ENCODE peak calls at places on chromosomes 16 and 17, in nine cellular contexts. D is AG10803, I is activated B cell treated with CpG ODN at 0.5 μM for 24 hours, T is GM13977, L is type B pancreatic cell, V is GM10248, H is mucosa of descending colon, O is BJ, B is fibroblast of lung. E is an unnamed sample.

GRCh38 chr17:30074726-30075125 is 41.9 kb upstream of the NSRP1 start:
- DNase-seq in D (no peak), B (no peak), L (no peak), T (no peak), H (no peak), O (no peak), I (no peak), V (no peak), E (no peak)

GRCh38 chr17:83082899-83083367 is 3.5 kb downstream of the METRNL start:
- DNase-seq in T (no peak), I (no peak), V (no peak), D (no peak), H (peak), L (no peak), O (no peak), B (no peak), E (no peak)

GRCh38 chr16:87694441-87695125 is 71.2 kb downstream of the KLHDC4 start:
- DNase-seq in B (no peak), D (no peak), H (no peak), O (no peak), V (no peak), I (no peak), L (no peak), T (no peak), E (no peak)

GRCh38 chr17:50117202-50118040 is 12.5 kb downstream of the SAMD14 start:
- DNase-seq in B (peak), H (peak), V (peak), T (peak), I (peak), D (peak), L (no peak), O (no peak), E (peak)

GRCh38 chr16:75264999-75265910 is 13.8 kb upstream of the BCAR1 start:
- DNase-seq in T (no peak), H (peak), B (no peak), I (peak), L (peak), D (no peak), O (no peak), V (peak), E (peak)

GRCh38 chr16:15658556-15658955 is 8.5 kb downstream of the NDE1 start:
- DNase-seq in L (no peak), D (no peak), B (no peak), O (no peak), V (no peak), H (no peak), I (no peak), T (no peak), E (no peak)

GRCh38 chr17:50426814-50427787 is 1.1 kb downstream of the ACSF2 start:
- DNase-seq in I (peak), V (peak), D (peak), B (peak), L (no peak), O (no peak), T (peak), H (peak), E (peak)

GRCh38 chr17:1058423-1059130 is 61.6 kb downstream of the TIMM22 start:
- DNase-seq in D (peak), I (no peak), L (no peak), O (no peak), H (peak), T (peak), B (peak), V (peak), E (peak)

GRCh38 chr17:47279062-47279801 is 25.6 kb downstream of the ITGB3 start:
- DNase-seq in O (peak), I (peak), T (peak), V (peak), D (peak), H (no peak), B (peak), L (no peak), E (peak)

GRCh38 chr16:71467810-71468209 is 5.8 kb upstream of the ZNF23 start:
- DNase-seq in O (no peak), V (peak), T (peak), B (peak), D (no peak), H (peak), I (no peak), L (no peak), E (no peak)

GRCh38 chr17:64087252-64088005 is 42.5 kb downstream of the ERN1 start:
- DNase-seq in H (no peak), V (no peak), D (no peak), B (no peak), O (no peak), T (no peak), I (no peak), L (no peak), E (no peak)

DNA sequence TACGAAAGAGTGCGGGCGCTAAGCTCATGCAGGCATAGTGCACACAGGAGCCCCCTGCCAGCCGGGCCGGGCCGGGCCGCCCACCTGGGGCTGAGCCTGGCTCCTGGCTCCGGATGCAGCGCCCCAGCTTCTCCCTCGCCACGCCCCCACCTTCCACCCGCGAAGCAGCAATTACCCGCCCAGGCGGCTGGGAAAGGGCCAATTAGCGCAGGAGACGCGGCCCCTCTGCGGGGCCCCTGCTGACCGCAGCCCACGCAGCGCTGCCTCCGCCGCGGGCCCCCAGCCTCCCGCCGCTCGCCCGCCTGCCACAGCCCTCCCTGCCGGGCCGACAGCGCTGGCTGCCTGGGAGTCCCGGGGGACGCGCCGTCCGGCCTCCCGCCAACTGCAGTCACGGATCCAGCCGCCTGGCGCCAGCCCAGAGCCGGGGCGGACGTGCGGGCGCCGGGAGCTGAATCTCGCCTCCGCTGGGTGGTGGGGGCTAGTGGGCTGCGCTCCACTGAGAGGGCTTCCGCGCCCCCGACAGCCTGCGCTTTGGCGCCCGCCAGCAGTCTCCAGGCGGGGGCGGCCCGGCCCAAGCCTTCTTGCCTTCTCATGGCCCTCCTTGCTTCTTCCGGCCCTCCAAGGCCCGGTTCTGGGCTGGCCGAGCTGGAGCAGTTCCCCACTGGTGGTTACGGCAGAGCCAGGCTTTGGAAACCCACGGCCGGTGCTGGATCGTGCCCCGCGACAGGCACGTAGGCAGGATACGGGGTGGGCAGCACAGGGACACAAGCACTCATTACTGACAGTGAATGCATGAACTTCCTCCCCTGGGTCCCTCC is 14.9 kb upstream of the CBFB start:
- DNase-seq in O (no peak), I (peak), V (peak), D (peak), L (peak), H (peak), T (peak), B (peak), E (peak)
- TF ChIP-seq CTCF in O (peak), I (no peak), V (no peak), D (no peak), L (peak), H (no peak), T (peak), B (no peak), E (peak)

DNA sequence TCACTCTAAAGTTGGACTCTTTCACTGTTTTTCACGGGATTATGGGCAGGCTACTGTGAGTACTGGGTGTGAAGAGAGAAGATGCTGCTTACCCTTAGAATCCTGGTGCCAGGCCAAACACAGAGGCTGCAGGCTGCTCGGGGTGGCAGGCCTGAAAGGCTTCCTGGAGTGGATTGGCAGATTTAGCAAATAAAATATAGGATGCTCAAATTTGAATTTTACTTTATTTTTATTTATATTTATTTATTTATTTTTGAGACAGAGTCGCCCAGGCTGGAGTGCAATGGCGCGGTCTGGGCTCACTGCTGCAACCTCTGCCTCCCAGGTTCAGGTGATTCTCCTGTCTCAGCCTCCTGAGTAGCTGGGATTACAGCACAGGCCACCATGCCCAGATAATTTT is 14.9 kb upstream of the STAC2 start:
- DNase-seq in B (no peak), O (no peak), H (no peak), L (no peak), D (no peak), T (no peak), I (no peak), V (no peak), E (no peak)
- TF ChIP-seq CTCF in B (no peak), O (no peak), H (no peak), L (no peak), D (no peak), T (no peak), I (no peak), V (no peak), E (no peak)

DNA sequence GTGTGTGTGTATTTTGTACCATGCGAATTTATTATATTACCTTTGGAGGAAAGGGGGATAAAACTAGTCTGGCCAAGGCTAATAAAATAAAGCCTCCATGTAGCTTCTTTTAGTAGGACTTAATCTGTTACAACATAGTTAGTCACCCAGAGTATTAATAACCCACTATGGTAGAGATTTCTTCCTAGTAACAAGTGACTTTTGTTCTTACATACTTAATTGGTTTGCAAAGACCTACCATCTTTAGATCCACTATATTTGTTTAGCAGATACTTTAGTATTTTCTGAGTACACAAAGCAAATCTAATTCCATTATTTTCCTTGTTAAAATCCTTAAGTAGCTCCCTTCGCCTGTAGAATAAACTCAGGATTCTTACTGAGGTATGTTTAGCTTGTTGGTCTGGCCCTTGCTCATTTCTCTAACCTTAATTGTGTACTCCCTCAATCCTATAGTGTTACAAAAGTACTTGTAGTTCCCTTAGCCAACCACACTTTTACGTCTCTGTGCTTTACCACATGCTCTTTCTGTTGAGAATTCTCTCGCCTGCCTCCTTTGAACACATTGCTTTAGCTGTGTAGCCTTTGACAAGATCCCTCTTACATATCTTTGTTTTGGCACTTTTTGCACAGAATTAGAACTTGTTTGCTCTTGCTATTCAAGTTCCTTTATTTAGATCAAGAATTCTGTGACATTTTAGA is 23.6 kb downstream of the CLTC start:
- DNase-seq in I (no peak), H (no peak), T (peak), L (no peak), D (peak), O (peak), V (no peak), B (peak), E (no peak)
- TF ChIP-seq CTCF in I (no peak), H (no peak), T (no peak), L (no peak), D (no peak), O (no peak), V (no peak), B (no peak), E (no peak)

GRCh38 chr17:7668482-7668881 is 17.8 kb downstream of the ATP1B2 start:
- DNase-seq in I (no peak), V (no peak), H (no peak), D (no peak), L (no peak), T (no peak), O (no peak), B (no peak), E (no peak)

GRCh38 chr17:7677388-7678067 is 9.8 kb downstream of the TP53 start:
- DNase-seq in O (no peak), L (no peak), D (no peak), I (no peak), H (no peak), T (no peak), B (no peak), V (no peak), E (no peak)

GRCh38 chr17:7674934-7675333 is 12.4 kb downstream of the TP53 start:
- DNase-seq in O (no peak), V (no peak), H (no peak), L (no peak), I (no peak), D (no peak), B (no peak), T (no peak), E (no peak)

GRCh38 chr17:7676533-7676932 is 10.8 kb downstream of the TP53 start:
- DNase-seq in D (no peak), V (no peak), L (no peak), T (no peak), H (no peak), B (no peak), I (no peak), O (no peak), E (no peak)

DNA sequence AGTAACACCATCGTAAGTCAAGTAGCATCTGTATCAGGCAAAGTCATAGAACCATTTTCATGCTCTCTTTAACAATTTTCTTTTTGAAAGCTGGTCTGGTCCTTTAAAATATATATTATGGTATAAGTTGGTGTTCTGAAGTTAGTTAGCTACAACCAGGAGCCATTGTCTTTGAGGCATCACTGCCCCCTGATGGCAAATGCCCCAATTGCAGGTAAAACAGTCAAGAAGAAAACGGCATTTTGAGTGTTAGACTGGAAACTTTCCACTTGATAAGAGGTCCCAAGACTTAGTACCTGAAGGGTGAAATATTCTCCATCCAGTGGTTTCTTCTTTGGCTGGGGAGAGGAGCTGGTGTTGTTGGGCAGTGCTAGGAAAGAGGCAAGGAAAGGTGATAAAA is 14.1 kb downstream of the TP53 start:
- DNase-seq in L (no peak), D (no peak), T (peak), I (no peak), V (no peak), H (no peak), O (no peak), B (peak), E (no peak)
- TF ChIP-seq CTCF in L (peak), D (peak), T (peak), I (no peak), V (peak), H (no peak), O (peak), B (peak), E (peak)

GRCh38 chr17:17693253-17693954 is 12.1 kb downstream of the RAI1 start:
- DNase-seq in L (no peak), I (no peak), D (no peak), O (no peak), H (peak), T (no peak), V (no peak), B (no peak), E (peak)
- TF ChIP-seq CTCF in L (no peak), I (no peak), D (no peak), O (no peak), H (no peak), T (no peak), V (no peak), B (no peak), E (no peak)

DNA sequence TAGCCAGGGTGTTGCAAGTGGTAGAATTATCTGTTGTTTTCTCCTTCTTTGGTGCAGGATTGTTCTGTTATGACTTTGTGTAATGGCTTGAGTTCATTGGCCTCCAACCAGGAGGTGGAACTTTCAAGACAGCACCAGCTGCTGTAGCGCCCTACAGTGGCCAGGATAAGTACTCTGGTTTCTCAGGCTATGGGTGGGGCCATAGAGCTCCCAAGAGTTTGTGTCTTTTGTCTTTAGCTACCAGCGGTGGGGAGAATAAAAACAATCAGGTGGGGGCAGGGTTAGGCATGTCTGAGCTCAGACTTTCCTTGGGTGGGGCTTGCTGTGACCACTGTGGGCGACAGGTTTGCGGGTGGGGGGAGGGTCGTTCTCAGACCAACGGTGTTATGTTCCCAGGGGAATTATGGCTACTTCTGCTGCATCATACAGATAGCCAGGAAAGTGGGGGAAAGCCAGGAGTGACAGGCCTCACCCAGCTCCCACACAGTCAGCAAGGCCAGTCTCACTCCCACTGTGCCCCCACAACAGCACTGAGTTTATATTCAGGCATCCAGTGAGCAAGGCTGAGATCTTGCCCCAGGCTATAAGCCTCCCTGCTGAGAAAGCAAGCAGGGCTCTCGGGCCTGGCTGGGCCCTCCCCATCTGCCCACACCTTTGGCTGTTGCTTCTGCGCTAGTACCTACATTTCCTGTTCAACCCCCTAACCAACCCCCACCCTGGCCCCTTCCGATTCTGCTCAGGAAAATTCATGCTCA is 15.4 kb downstream of the ABCA10 start:
- DNase-seq in T (no peak), I (no peak), O (no peak), D (no peak), V (no peak), B (no peak), L (no peak), H (no peak), E (no peak)
- TF ChIP-seq CTCF in T (no peak), I (no peak), O (no peak), D (no peak), V (no peak), B (no peak), L (no peak), H (no peak), E (no peak)

DNA sequence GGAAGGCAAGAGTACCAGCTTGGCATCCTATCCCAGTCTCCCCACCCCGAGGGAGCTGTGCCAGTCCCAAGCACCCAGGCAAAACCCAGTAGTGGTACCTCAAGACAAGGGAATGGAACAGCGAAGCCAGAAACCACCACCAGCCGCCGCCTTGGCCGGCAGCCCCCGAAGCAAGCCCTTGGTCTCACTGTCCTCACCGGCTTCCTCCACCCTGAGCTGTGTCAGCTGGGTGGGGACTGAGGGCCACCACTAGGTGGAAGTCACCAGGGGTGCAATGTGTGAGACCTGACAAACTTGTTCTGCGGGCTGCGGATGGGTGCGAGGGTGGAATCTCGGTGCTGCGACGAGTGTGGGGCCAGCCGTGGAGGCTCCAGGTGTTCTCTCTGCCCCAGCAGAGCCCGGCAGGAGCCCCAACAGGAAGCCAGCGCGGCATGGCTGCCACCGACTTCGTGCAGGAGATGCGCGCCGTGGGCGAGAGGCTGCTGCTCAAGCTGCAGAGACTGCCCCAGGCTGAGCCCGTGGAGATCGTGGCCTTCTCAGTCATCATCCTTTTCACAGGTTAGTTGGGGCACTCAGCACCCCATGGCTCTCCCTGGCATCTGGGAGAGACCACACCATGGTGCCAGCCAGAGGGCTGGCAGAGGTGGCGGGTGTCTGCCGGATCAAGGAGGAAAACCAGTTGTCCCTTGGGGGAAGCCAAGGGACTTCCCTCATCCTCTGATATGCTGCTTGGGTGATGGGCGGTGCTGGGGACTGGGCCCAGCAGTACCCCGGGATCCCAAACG is 6.7 kb downstream of the SMIM5 start:
- DNase-seq in I (no peak), V (no peak), T (no peak), L (no peak), O (no peak), B (no peak), H (peak), D (no peak), E (no peak)
- TF ChIP-seq CTCF in I (no peak), V (no peak), T (no peak), L (peak), O (no peak), B (no peak), H (peak), D (no peak), E (no peak)

DNA sequence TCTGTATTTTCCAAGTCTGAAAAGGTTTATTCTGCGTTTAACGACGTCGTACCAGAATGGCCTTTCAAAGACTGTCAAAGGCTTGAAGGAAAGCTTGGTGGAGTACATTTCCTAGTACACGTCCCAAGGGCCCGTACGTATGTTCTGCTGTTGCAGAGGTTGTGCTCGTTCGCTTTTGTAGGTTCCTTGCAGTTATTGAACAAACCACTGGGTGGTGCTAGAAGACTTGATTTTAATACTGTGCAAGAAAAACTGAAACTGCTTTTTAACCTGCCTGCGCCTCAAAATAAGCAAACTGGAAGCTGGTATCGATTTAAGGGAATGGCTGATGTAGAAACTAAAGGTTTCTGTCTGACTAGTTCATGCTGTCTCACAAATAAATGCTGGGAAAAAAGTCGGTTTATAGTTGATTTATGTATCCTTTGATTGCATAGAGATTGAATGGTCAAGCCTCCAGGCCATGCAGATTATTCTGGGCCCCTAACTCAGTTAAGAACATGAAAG is 54.6 kb downstream of the USP10 start:
- DNase-seq in B (peak), I (no peak), O (peak), D (peak), T (peak), L (no peak), H (no peak), V (peak), E (peak)
- TF ChIP-seq CTCF in B (peak), I (peak), O (peak), D (peak), T (peak), L (peak), H (peak), V (peak), E (peak)

GRCh38 chr16:12455287-12455798 is 348.3 kb downstream of the CPPED1 start:
- DNase-seq in O (no peak), B (peak), T (no peak), D (peak), I (peak), L (no peak), H (peak), V (peak), E (peak)
- TF ChIP-seq CTCF in O (peak), B (peak), T (peak), D (peak), I (peak), L (peak), H (peak), V (peak), E (peak)